ENCODE peak calls at places on chromosomes 4 and X, in nine cellular contexts. N is fibroblast of pulmonary artery; I is effector memory CD4-positive, alpha-beta T cell; Y is activated naive CD4-positive, alpha-beta T cell treated with anti-CD3 and anti-CD28 coated beads for 36 hours; O is mesothelial cell of epicardium; S is stimulated activated CD4-positive, alpha-beta T cell treated with anti-CD3 and anti-CD28 coated beads, Interleukin-4, amount 100 ng/mL, for 48 hours; G is nucleus accumbens; D is neuronal stem cell; P is activated T-helper 2 cell treated with anti-CD3 and anti-CD28 coated beads, Interferon-gamma antibody, Interleukin-2, Interleukin-4, amounts not matched to agents 10 μg/mL and 5 μg/mL and 100 μg/mL, durations not matched to agents 14 hours and 24 hours and 36 hours. R is an unnamed sample.

GRCh38 chr4:47913858-47914218 is 545 bp downstream of the NFXL1 start:
- DNase-seq in N (no peak), I (peak), Y (peak), O (peak), S (peak), G (peak), D (no peak), P (peak), R (no peak)

GRCh38 chr4:1318046-1318375 is 28.3 kb downstream of the MAEA start:
- DNase-seq in N (no peak), I (no peak), Y (no peak), O (no peak), S (no peak), G (no peak), D (no peak), P (no peak), R (no peak)

GRCh38 chr4:27008693-27009092 is 148.1 kb downstream of the STIM2 start:
- DNase-seq in N (no peak), I (no peak), Y (no peak), O (no peak), S (no peak), G (no peak), D (no peak), P (no peak), R (no peak)

GRCh38 chrX:118603981-118604380 is 108.4 kb downstream of the DOCK11 start:
- DNase-seq in N (peak), I (peak), Y (peak), O (peak), S (peak), G (no peak), D (peak), P (no peak), R (peak)

GRCh38 chr4:186029731-186030421 is 39.1 kb upstream of the TLR3 start:
- DNase-seq in N (peak), I (no peak), Y (no peak), O (no peak), S (no peak), G (no peak), D (peak), P (no peak), R (no peak)

GRCh38 chr4:158802914-158803313 is 34.1 kb downstream of the FNIP2 start:
- DNase-seq in N (no peak), I (no peak), Y (no peak), O (no peak), S (no peak), G (no peak), D (no peak), P (no peak), R (no peak)

GRCh38 chrX:77114501-77114900 is 332.7 kb upstream of the FGF16 start:
- DNase-seq in N (no peak), I (no peak), Y (no peak), O (no peak), S (no peak), G (no peak), D (no peak), P (no peak), R (no peak)

GRCh38 chrX:55290963-55291362 is 26.2 kb upstream of the PAGE3 start:
- DNase-seq in N (no peak), I (no peak), Y (no peak), O (no peak), S (no peak), G (no peak), D (no peak), P (no peak), R (no peak)

GRCh38 chrX:35040871-35041270 is 98.3 kb downstream of the FAM47B start:
- DNase-seq in N (no peak), I (no peak), Y (no peak), O (no peak), S (no peak), G (no peak), D (no peak), P (no peak), R (no peak)

GRCh38 chr4:79209822-79210635 is 115.8 kb downstream of the NAA11 start:
- DNase-seq in N (peak), I (no peak), Y (no peak), O (no peak), S (no peak), G (no peak), D (no peak), P (no peak), R (no peak)

GRCh38 chrX:39816871-39817731 is 280.7 kb downstream of the BCOR start:
- DNase-seq in N (peak), I (no peak), Y (peak), O (no peak), S (no peak), G (no peak), D (no peak), P (no peak), R (no peak)

R was measured in GM18507.